ENCODE peak calls at places on chromosomes 7 and 10, in six cellular contexts. One of them, this sample, is unnamed.

GRCh38 chr7:19964198-19964597 is 190.8 kb upstream of the TMEM196 start:
- DNase-seq in fibroblast of villous mesenchyme: no peak
- DNase-seq in CD8-positive, alpha-beta T cell: no peak
- DNase-seq in DND-41: no peak
- DNase-seq in NT2/D1: no peak
- DNase-seq in fibroblast of mammary gland: peak
- DNase-seq in this sample: peak

GRCh38 chr7:4144171-4144701 is 537.9 kb upstream of the FOXK1 start:
- DNase-seq in fibroblast of villous mesenchyme: no peak
- DNase-seq in DND-41: no peak
- DNase-seq in NT2/D1: no peak
- DNase-seq in CD8-positive, alpha-beta T cell: no peak
- DNase-seq in fibroblast of mammary gland: no peak
- DNase-seq in this sample: no peak

GRCh38 chr7:44867073-44867990 is 18.0 kb downstream of the PURB start:
- DNase-seq in CD8-positive, alpha-beta T cell: no peak
- DNase-seq in fibroblast of mammary gland: peak
- DNase-seq in DND-41: no peak
- DNase-seq in NT2/D1: no peak
- DNase-seq in fibroblast of villous mesenchyme: peak
- DNase-seq in this sample: peak

GRCh38 chr7:156895024-156895780 is 2.2 kb upstream of the LMBR1 start:
- DNase-seq in fibroblast of mammary gland: no peak
- DNase-seq in DND-41: no peak
- DNase-seq in CD8-positive, alpha-beta T cell: no peak
- DNase-seq in NT2/D1: no peak
- DNase-seq in fibroblast of villous mesenchyme: no peak
- DNase-seq in this sample: no peak

GRCh38 chr10:93548376-93549071 is 17.9 kb upstream of the FFAR4 start:
- DNase-seq in fibroblast of mammary gland: no peak
- DNase-seq in CD8-positive, alpha-beta T cell: no peak
- DNase-seq in fibroblast of villous mesenchyme: peak
- DNase-seq in NT2/D1: no peak
- DNase-seq in DND-41: no peak
- DNase-seq in this sample: peak

GRCh38 chr10:93599335-93599734 is 1.7 kb downstream of the RBP4 start:
- DNase-seq in CD8-positive, alpha-beta T cell: no peak
- DNase-seq in fibroblast of mammary gland: no peak
- DNase-seq in DND-41: no peak
- DNase-seq in NT2/D1: no peak
- DNase-seq in fibroblast of villous mesenchyme: no peak
- DNase-seq in this sample: no peak

GRCh38 chr7:5634107-5634950 is 147.1 kb downstream of the RNF216 start:
- DNase-seq in fibroblast of villous mesenchyme: peak
- DNase-seq in CD8-positive, alpha-beta T cell: no peak
- DNase-seq in NT2/D1: no peak
- DNase-seq in DND-41: peak
- DNase-seq in fibroblast of mammary gland: peak
- DNase-seq in this sample: peak

GRCh38 chr10:97676770-97677581 is 10.1 kb downstream of the AVPI1 start:
- DNase-seq in NT2/D1: no peak
- DNase-seq in CD8-positive, alpha-beta T cell: peak
- DNase-seq in DND-41: peak
- DNase-seq in fibroblast of mammary gland: peak
- DNase-seq in fibroblast of villous mesenchyme: peak
- DNase-seq in this sample: peak

GRCh38 chr10:52353960-52354394 is 39.9 kb downstream of the DKK1 start:
- DNase-seq in fibroblast of mammary gland: peak
- DNase-seq in DND-41: no peak
- DNase-seq in NT2/D1: no peak
- DNase-seq in fibroblast of villous mesenchyme: peak
- DNase-seq in CD8-positive, alpha-beta T cell: no peak
- DNase-seq in this sample: peak

GRCh38 chr10:73780301-73780700 is 1.5 kb upstream of the CHCHD1 start:
- DNase-seq in CD8-positive, alpha-beta T cell: no peak
- DNase-seq in DND-41: no peak
- DNase-seq in fibroblast of villous mesenchyme: no peak
- DNase-seq in NT2/D1: no peak
- DNase-seq in fibroblast of mammary gland: no peak
- DNase-seq in this sample: no peak
- H3K4me3 ChIP-seq in CD8-positive, alpha-beta T cell: no peak
- H3K4me3 ChIP-seq in DND-41: peak
- H3K4me3 ChIP-seq in fibroblast of villous mesenchyme: peak
- H3K4me3 ChIP-seq in NT2/D1: no peak
- H3K4me3 ChIP-seq in fibroblast of mammary gland: no peak
- H3K4me3 ChIP-seq in this sample: no peak

GRCh38 chr7:21944616-21945373 is 904 bp downstream of the CDCA7L start:
- DNase-seq in DND-41: no peak
- DNase-seq in NT2/D1: peak
- DNase-seq in fibroblast of mammary gland: peak
- DNase-seq in CD8-positive, alpha-beta T cell: peak
- DNase-seq in fibroblast of villous mesenchyme: peak
- DNase-seq in this sample: peak

GRCh38 chr7:21945374-21946227 is at the start of gene CDCA7L:
- DNase-seq in NT2/D1: peak
- DNase-seq in CD8-positive, alpha-beta T cell: peak
- DNase-seq in fibroblast of mammary gland: peak
- DNase-seq in fibroblast of villous mesenchyme: peak
- DNase-seq in DND-41: no peak
- DNase-seq in this sample: peak

GRCh38 chr7:21941570-21942224 is 4.0 kb downstream of the CDCA7L start:
- DNase-seq in NT2/D1: no peak
- DNase-seq in fibroblast of villous mesenchyme: peak
- DNase-seq in fibroblast of mammary gland: peak
- DNase-seq in DND-41: no peak
- DNase-seq in CD8-positive, alpha-beta T cell: no peak
- DNase-seq in this sample: peak

GRCh38 chr7:21943436-21943835 is 2.3 kb downstream of the CDCA7L start:
- DNase-seq in NT2/D1: no peak
- DNase-seq in DND-41: no peak
- DNase-seq in fibroblast of mammary gland: no peak
- DNase-seq in fibroblast of villous mesenchyme: no peak
- DNase-seq in CD8-positive, alpha-beta T cell: no peak
- DNase-seq in this sample: no peak

DNA sequence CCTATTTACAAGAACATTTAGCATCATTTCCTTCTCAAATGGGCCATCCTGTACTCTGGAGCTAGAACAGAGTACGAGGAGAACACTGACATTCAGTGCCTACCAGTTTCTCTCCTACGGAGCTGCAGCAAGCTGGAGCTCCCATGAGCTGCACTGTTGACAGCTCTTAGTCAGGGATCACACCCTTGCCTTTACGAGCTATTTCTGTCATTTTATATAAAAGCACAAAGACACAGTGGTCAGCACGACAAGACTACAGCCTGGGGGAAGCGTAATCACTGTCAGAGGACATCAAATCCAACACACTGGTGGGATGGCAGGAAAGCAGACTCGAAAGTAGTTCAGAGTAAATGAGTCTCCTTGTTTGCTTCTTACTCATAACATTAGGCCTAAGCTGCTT is 2.7 kb downstream of the CDCA7L start:
- DNase-seq in NT2/D1: no peak
- DNase-seq in fibroblast of villous mesenchyme: no peak
- DNase-seq in fibroblast of mammary gland: no peak
- DNase-seq in DND-41: no peak
- DNase-seq in CD8-positive, alpha-beta T cell: no peak
- DNase-seq in this sample: peak
- H3K4me3 ChIP-seq in NT2/D1: no peak
- H3K4me3 ChIP-seq in fibroblast of villous mesenchyme: no peak
- H3K4me3 ChIP-seq in fibroblast of mammary gland: no peak
- H3K4me3 ChIP-seq in DND-41: no peak
- H3K4me3 ChIP-seq in CD8-positive, alpha-beta T cell: no peak
- H3K4me3 ChIP-seq in this sample: no peak

GRCh38 chr7:100785878-100786277 is 41.4 kb downstream of the EPHB4 start:
- DNase-seq in CD8-positive, alpha-beta T cell: peak
- DNase-seq in fibroblast of mammary gland: no peak
- DNase-seq in DND-41: no peak
- DNase-seq in NT2/D1: no peak
- DNase-seq in fibroblast of villous mesenchyme: no peak
- DNase-seq in this sample: no peak
- H3K4me3 ChIP-seq in CD8-positive, alpha-beta T cell: peak
- H3K4me3 ChIP-seq in fibroblast of mammary gland: no peak
- H3K4me3 ChIP-seq in DND-41: no peak
- H3K4me3 ChIP-seq in NT2/D1: no peak
- H3K4me3 ChIP-seq in fibroblast of villous mesenchyme: no peak
- H3K4me3 ChIP-seq in this sample: no peak

DNA sequence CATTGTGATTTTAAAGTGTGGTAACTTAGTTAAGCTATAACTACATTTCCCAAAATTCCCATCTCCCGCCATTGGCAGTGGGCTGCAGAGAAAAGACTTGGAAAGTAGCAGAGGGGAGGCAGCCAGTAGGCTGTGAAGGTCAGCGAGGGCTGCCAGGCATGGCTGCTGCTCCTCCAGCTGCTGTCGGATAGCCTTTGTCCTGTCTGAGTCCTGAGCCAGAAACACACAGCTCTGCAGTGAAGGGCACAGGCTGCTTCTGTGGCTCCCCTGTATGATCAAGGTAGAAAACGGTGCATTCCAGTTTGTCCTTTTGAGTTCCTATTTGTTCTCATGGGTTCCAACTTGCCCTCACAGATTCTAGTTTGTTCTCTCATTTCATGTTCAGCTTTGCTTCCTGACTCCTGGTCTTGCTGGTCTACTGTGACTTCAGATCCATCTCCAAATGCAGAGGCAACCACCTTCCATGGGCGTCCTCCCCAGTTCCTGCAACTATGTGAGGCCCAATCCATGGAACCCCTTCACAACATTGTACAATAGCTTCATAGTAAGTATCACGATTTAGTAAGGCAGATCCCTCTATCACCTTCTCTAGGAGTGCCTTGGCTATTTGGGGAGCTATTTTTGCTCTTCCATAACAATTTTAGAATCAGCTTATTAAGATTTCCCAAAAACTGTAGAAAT is 31.7 kb downstream of the SYPL1 start:
- DNase-seq in DND-41: no peak
- DNase-seq in fibroblast of villous mesenchyme: no peak
- DNase-seq in fibroblast of mammary gland: no peak
- DNase-seq in NT2/D1: no peak
- DNase-seq in CD8-positive, alpha-beta T cell: no peak
- DNase-seq in this sample: no peak
- H3K4me3 ChIP-seq in DND-41: no peak
- H3K4me3 ChIP-seq in fibroblast of villous mesenchyme: no peak
- H3K4me3 ChIP-seq in fibroblast of mammary gland: no peak
- H3K4me3 ChIP-seq in NT2/D1: no peak
- H3K4me3 ChIP-seq in CD8-positive, alpha-beta T cell: no peak
- H3K4me3 ChIP-seq in this sample: no peak

DNA sequence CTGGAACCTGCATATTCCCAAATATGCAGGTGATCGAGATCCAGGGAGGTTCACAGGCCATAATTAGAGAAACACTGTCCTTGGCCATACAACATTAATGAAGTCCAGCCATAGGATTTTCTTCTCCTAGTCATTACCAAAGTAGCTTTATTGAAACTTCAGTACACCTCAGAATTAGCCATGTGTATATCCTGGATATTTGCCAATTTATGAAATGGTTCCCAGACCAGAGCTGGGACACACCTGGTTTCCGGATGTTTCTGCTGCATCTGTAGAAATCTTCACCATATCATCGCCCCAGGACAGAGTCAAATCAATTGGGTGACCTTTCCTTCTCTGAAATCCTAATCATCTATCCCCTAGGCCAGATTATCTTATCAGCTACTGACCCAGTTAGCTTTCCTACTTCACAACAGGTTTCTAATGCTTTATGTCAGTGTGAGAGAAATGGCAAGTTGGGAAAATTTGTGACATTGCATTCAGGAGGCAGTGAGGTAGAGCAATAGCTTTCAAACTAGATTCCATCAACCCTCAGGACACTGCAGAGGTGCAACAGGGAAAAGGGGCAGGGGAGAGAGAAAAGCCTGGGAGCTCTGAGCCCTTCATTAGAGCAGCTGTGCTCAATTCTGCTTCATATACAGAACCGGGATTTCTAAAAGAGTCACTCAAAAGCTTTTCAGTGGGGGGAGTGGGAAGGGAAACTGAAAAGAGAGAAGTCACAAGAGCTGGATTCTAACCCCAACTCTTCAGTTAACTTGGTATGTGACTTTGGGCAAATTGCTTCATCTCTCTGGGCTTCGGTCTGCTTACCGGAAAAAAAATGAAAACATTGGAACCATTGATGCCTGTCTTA is 118.8 kb upstream of the KMT2E start:
- DNase-seq in DND-41: no peak
- DNase-seq in fibroblast of villous mesenchyme: no peak
- DNase-seq in CD8-positive, alpha-beta T cell: no peak
- DNase-seq in NT2/D1: no peak
- DNase-seq in fibroblast of mammary gland: no peak
- DNase-seq in this sample: no peak
- H3K4me3 ChIP-seq in DND-41: no peak
- H3K4me3 ChIP-seq in fibroblast of villous mesenchyme: no peak
- H3K4me3 ChIP-seq in CD8-positive, alpha-beta T cell: no peak
- H3K4me3 ChIP-seq in NT2/D1: no peak
- H3K4me3 ChIP-seq in fibroblast of mammary gland: no peak
- H3K4me3 ChIP-seq in this sample: no peak

GRCh38 chr7:96707901-96708774 is 1.5 kb downstream of the SEM1 start:
- DNase-seq in DND-41: no peak
- DNase-seq in fibroblast of mammary gland: peak
- DNase-seq in NT2/D1: no peak
- DNase-seq in fibroblast of villous mesenchyme: peak
- DNase-seq in CD8-positive, alpha-beta T cell: no peak
- DNase-seq in this sample: peak
- H3K4me3 ChIP-seq in DND-41: peak
- H3K4me3 ChIP-seq in fibroblast of mammary gland: peak
- H3K4me3 ChIP-seq in NT2/D1: peak
- H3K4me3 ChIP-seq in fibroblast of villous mesenchyme: peak
- H3K4me3 ChIP-seq in CD8-positive, alpha-beta T cell: peak
- H3K4me3 ChIP-seq in this sample: no peak

GRCh38 chr7:59079-59825 is 133.1 kb upstream of the FAM20C start:
- DNase-seq in DND-41: no peak
- DNase-seq in fibroblast of mammary gland: no peak
- DNase-seq in fibroblast of villous mesenchyme: no peak
- DNase-seq in CD8-positive, alpha-beta T cell: no peak
- DNase-seq in NT2/D1: peak
- DNase-seq in this sample: no peak
- H3K4me3 ChIP-seq in DND-41: no peak
- H3K4me3 ChIP-seq in fibroblast of mammary gland: no peak
- H3K4me3 ChIP-seq in fibroblast of villous mesenchyme: no peak
- H3K4me3 ChIP-seq in CD8-positive, alpha-beta T cell: no peak
- H3K4me3 ChIP-seq in NT2/D1: no peak
- H3K4me3 ChIP-seq in this sample: no peak

GRCh38 chr7:750111-750905 is 23.2 kb upstream of the PRKAR1B start:
- DNase-seq in fibroblast of mammary gland: no peak
- DNase-seq in CD8-positive, alpha-beta T cell: no peak
- DNase-seq in DND-41: no peak
- DNase-seq in NT2/D1: no peak
- DNase-seq in fibroblast of villous mesenchyme: no peak
- DNase-seq in this sample: no peak
- H3K4me3 ChIP-seq in fibroblast of mammary gland: no peak
- H3K4me3 ChIP-seq in CD8-positive, alpha-beta T cell: no peak
- H3K4me3 ChIP-seq in DND-41: no peak
- H3K4me3 ChIP-seq in NT2/D1: no peak
- H3K4me3 ChIP-seq in fibroblast of villous mesenchyme: no peak
- H3K4me3 ChIP-seq in this sample: no peak

GRCh38 chr7:51229106-51229537 is 87.5 kb downstream of the COBL start:
- DNase-seq in NT2/D1: no peak
- DNase-seq in CD8-positive, alpha-beta T cell: no peak
- DNase-seq in fibroblast of villous mesenchyme: no peak
- DNase-seq in DND-41: no peak
- DNase-seq in fibroblast of mammary gland: no peak
- DNase-seq in this sample: no peak
- H3K4me3 ChIP-seq in NT2/D1: no peak
- H3K4me3 ChIP-seq in CD8-positive, alpha-beta T cell: no peak
- H3K4me3 ChIP-seq in fibroblast of villous mesenchyme: no peak
- H3K4me3 ChIP-seq in DND-41: no peak
- H3K4me3 ChIP-seq in fibroblast of mammary gland: no peak
- H3K4me3 ChIP-seq in this sample: no peak